ENCODE peak calls at places on chromosomes 13 and 19, in four cellular contexts. One of them, this sample, is unnamed.

GRCh38 chr19:3366761-3367571 is 583 bp downstream of the NFIC start:
- DNase-seq in germinal center: no peak
- DNase-seq in NCI-H1092: no peak
- DNase-seq in dorsolateral prefrontal cortex: no peak
- DNase-seq in this sample: peak

GRCh38 chr13:51832471-51833152 is 12.4 kb downstream of the TMEM272 start:
- DNase-seq in germinal center: peak
- DNase-seq in NCI-H1092: no peak
- DNase-seq in dorsolateral prefrontal cortex: no peak
- DNase-seq in this sample: no peak

GRCh38 chr13:30466358-30466714 is 600 bp upstream of the HMGB1 start:
- DNase-seq in germinal center: peak
- DNase-seq in NCI-H1092: no peak
- DNase-seq in dorsolateral prefrontal cortex: no peak
- DNase-seq in this sample: peak

GRCh38 chr19:46404884-46405658 is 8.3 kb downstream of the CCDC8 start:
- DNase-seq in germinal center: no peak
- DNase-seq in NCI-H1092: no peak
- DNase-seq in dorsolateral prefrontal cortex: no peak
- DNase-seq in this sample: no peak

GRCh38 chr13:49098771-49099512 is 121.2 kb upstream of the MLNR start:
- DNase-seq in germinal center: no peak
- DNase-seq in NCI-H1092: no peak
- DNase-seq in dorsolateral prefrontal cortex: no peak
- DNase-seq in this sample: no peak

GRCh38 chr13:53136554-53136953 is 107.9 kb downstream of the OLFM4 start:
- DNase-seq in germinal center: no peak
- DNase-seq in NCI-H1092: no peak
- DNase-seq in dorsolateral prefrontal cortex: no peak
- DNase-seq in this sample: no peak

GRCh38 chr13:68428292-68428691 is 1198.2 kb upstream of the PCDH9 start:
- DNase-seq in germinal center: no peak
- DNase-seq in NCI-H1092: no peak
- DNase-seq in dorsolateral prefrontal cortex: no peak
- DNase-seq in this sample: no peak

GRCh38 chr19:34128558-34129250 is 43.6 kb upstream of the LSM14A start:
- DNase-seq in germinal center: no peak
- DNase-seq in NCI-H1092: no peak
- DNase-seq in dorsolateral prefrontal cortex: no peak
- DNase-seq in this sample: no peak

GRCh38 chr19:32231691-32232090 is 113.7 kb upstream of the ZNF507 start:
- DNase-seq in germinal center: no peak
- DNase-seq in NCI-H1092: no peak
- DNase-seq in dorsolateral prefrontal cortex: no peak
- DNase-seq in this sample: no peak

GRCh38 chr19:47542030-47542475 is 27.2 kb upstream of the NAPA start:
- DNase-seq in germinal center: no peak
- DNase-seq in NCI-H1092: no peak
- DNase-seq in dorsolateral prefrontal cortex: no peak
- DNase-seq in this sample: no peak

GRCh38 chr13:97307544-97307881 is 85.4 kb downstream of the MBNL2 start:
- DNase-seq in germinal center: no peak
- DNase-seq in NCI-H1092: no peak
- DNase-seq in dorsolateral prefrontal cortex: no peak
- DNase-seq in this sample: no peak

GRCh38 chr19:37979547-37980082 is 72.6 kb downstream of the SIPA1L3 start:
- DNase-seq in germinal center: no peak
- DNase-seq in NCI-H1092: no peak
- DNase-seq in dorsolateral prefrontal cortex: no peak
- DNase-seq in this sample: no peak

This sample was measured in stimulated activated naive CD8-positive, alpha-beta T cell treated with anti-CD3 and anti-CD28 coated beads, Interleukin-15, Interleukin-2, amounts not matched to agents 100 U/mL and 50 U/mL, for 24 hours.